ENCODE peak calls at places on chromosome 4, in eight cellular contexts. P is stimulated activated CD8-positive, alpha-beta memory T cell treated with anti-CD3 and anti-CD28 coated beads, Interleukin-4, amount 100 ng/mL, for 24 hours; A is cerebellar nuclear complex; J is suprapubic skin; E is activated CD8-positive, alpha-beta memory T cell treated with anti-CD3 and anti-CD28 coated beads, Interleukin-2, amount 50 U/mL, for 48 hours; L is posterior vena cava; O is occipital lobe; M is cardiac muscle cell. V is an unnamed sample.
A peak's percentile ranks its signal among the peaks of the same experiment; 100 is the strongest.

GRCh38 chr4:143336828-143337599 is at the start of gene GAB1:
- DNase-seq in J (peak; percentile 84), P (no peak), M (peak; percentile 86), O (peak; percentile 68), A (no peak), E (peak; percentile 72), L (peak; percentile 93), V (peak; percentile 88)

GRCh38 chr4:47566975-47567374 is 81.9 kb downstream of the ATP10D start:
- DNase-seq in M (no peak), O (no peak), P (no peak), L (no peak), J (no peak), E (no peak), A (no peak), V (no peak)

GRCh38 chr4:25862411-25863346 is at the start of gene SEL1L3:
- DNase-seq in O (no peak), L (peak; percentile 83), M (peak; percentile 56), P (peak; percentile 53), A (no peak), J (no peak), E (peak; percentile 79), V (peak; percentile 78)

GRCh38 chr4:2793920-2794706 is 1.2 kb downstream of the SH3BP2 start:
- DNase-seq in E (peak; percentile 63), M (no peak), L (peak; percentile 86), J (peak; percentile 80), P (no peak), O (no peak), A (no peak), V (peak; percentile 49)

GRCh38 chr4:84855774-84856173 is 110.7 kb downstream of the WDFY3 start:
- DNase-seq in O (peak; percentile 32), M (peak; percentile 15), A (peak; percentile 21), J (no peak), L (no peak), E (no peak), P (no peak), V (no peak)

GRCh38 chr4:185209031-185209851 is at the start of gene SNX25:
- DNase-seq in O (peak; percentile 71), E (peak; percentile 93), P (peak; percentile 84), A (peak; percentile 86), J (peak; percentile 90), M (peak; percentile 93), L (peak; percentile 94), V (peak; percentile 94)

GRCh38 chr4:131366724-131367123 is 1782.4 kb upstream of the PCDH10 start:
- DNase-seq in O (no peak), M (no peak), J (no peak), E (no peak), L (no peak), P (no peak), A (no peak), V (no peak)

GRCh38 chr4:40524642-40525041 is 105.0 kb downstream of the RBM47 start:
- DNase-seq in P (no peak), L (no peak), A (no peak), E (no peak), J (no peak), O (no peak), M (no peak), V (no peak)

GRCh38 chr4:8759987-8760386 is 111.7 kb downstream of the HMX1 start:
- DNase-seq in J (peak; percentile 13), A (no peak), L (peak; percentile 31), E (no peak), O (no peak), M (no peak), P (no peak), V (no peak)

GRCh38 chr4:39620551-39620950 is 18.1 kb downstream of the SMIM14 start:
- DNase-seq in A (no peak), M (no peak), P (no peak), O (no peak), J (no peak), E (no peak), L (no peak), V (no peak)

GRCh38 chr4:76688737-76689078 is 209.2 kb downstream of the SOWAHB start:
- DNase-seq in J (no peak), P (no peak), A (peak; percentile 14), O (no peak), L (no peak), E (no peak), M (no peak), V (no peak)

GRCh38 chr4:121397941-121398601 is 17.3 kb upstream of the QRFPR start:
- DNase-seq in M (no peak), O (no peak), A (no peak), L (no peak), E (no peak), P (no peak), J (no peak), V (no peak)

GRCh38 chr4:169810325-169811323 is 52.9 kb upstream of the HPF1 start:
- DNase-seq in A (peak; percentile 42), L (no peak), M (peak; percentile 86), P (no peak), J (no peak), E (no peak), O (peak; percentile 5), V (no peak)